ENCODE peak calls at places on chromosomes 16 and 17, in six cellular contexts. V, I, O, H, U and P are unnamed samples.

GRCh38 chr16:14462811-14463210 is 167.2 kb downstream of the PARN start:
- DNase-seq in V (peak), U (no peak), H (no peak), I (no peak), O (no peak), P (no peak)

GRCh38 chr16:58510097-58510775 is 5.1 kb upstream of the SETD6 start:
- DNase-seq in O (no peak), I (no peak), V (no peak), U (no peak), H (no peak), P (no peak)

GRCh38 chr16:56520251-56520577 is 390 bp upstream of the BBS2 start:
- DNase-seq in V (no peak), U (no peak), O (no peak), H (no peak), I (no peak), P (no peak)

GRCh38 chr17:76866774-76867577 is 1.2 kb upstream of the MGAT5B start:
- DNase-seq in I (no peak), U (no peak), H (no peak), O (no peak), V (peak), P (no peak)

GRCh38 chr17:76820523-76820922 is 47.7 kb upstream of the MGAT5B start:
- DNase-seq in U (no peak), H (peak), I (no peak), O (no peak), V (no peak), P (peak)

GRCh38 chr17:41666336-41666680 is 22.4 kb upstream of the EIF1 start:
- DNase-seq in U (peak), O (peak), I (peak), V (peak), H (peak), P (peak)

GRCh38 chr17:40490289-40490853 is 11.1 kb downstream of the TNS4 start:
- DNase-seq in V (peak), U (peak), I (no peak), H (peak), O (peak), P (peak)

GRCh38 chr16:30185683-30186421 is 2.5 kb downstream of the CORO1A start:
- DNase-seq in H (no peak), O (peak), I (peak), V (no peak), U (no peak), P (peak)

GRCh38 chr16:49637933-49638695 is 217.8 kb downstream of the ZNF423 start:
- DNase-seq in H (no peak), V (no peak), U (no peak), O (no peak), I (no peak), P (no peak)

GRCh38 chr17:6413073-6413472 is 21.8 kb downstream of the AIPL1 start:
- DNase-seq in U (peak), H (peak), I (no peak), O (no peak), V (peak), P (peak)

GRCh38 chr16:88779406-88780099 is 5.5 kb downstream of the PIEZO1 start:
- DNase-seq in H (no peak), O (no peak), U (no peak), I (no peak), V (no peak), P (no peak)

GRCh38 chr16:89557230-89557935 is 3.1 kb upstream of the RPL13 start:
- DNase-seq in H (no peak), O (peak), U (no peak), I (peak), V (peak), P (peak)

GRCh38 chr16:88512728-88513674 is 57.2 kb upstream of the ZC3H18 start:
- DNase-seq in I (no peak), O (no peak), U (no peak), H (no peak), V (no peak), P (no peak)

GRCh38 chr16:57604177-57604576 is 24.3 kb upstream of the ADGRG1 start:
- DNase-seq in V (no peak), O (no peak), U (no peak), H (no peak), I (no peak), P (no peak)

GRCh38 chr16:50539822-50540710 is 8.1 kb upstream of the NKD1 start:
- DNase-seq in O (no peak), H (no peak), U (no peak), V (no peak), I (no peak), P (no peak)

GRCh38 chr17:1516403-1517161 is at the start of gene INPP5K:
- DNase-seq in O (peak), U (peak), H (peak), V (peak), I (peak), P (peak)

GRCh38 chr17:40416671-40417070 is 1.0 kb downstream of the TOP2A start:
- DNase-seq in U (no peak), H (no peak), O (no peak), V (no peak), I (no peak), P (no peak)

GRCh38 chr16:9053006-9053601 is 38.3 kb upstream of the HAPSTR1 start:
- DNase-seq in V (peak), H (no peak), O (no peak), U (peak), I (no peak), P (peak)

GRCh38 chr16:4026854-4027253 is 89.4 kb downstream of the ADCY9 start:
- DNase-seq in O (no peak), V (no peak), I (no peak), U (no peak), H (no peak), P (no peak)

GRCh38 chr17:56824503-56824902 is 9.2 kb downstream of the C17orf67 start:
- DNase-seq in H (no peak), V (no peak), U (no peak), I (no peak), O (no peak), P (no peak)

GRCh38 chr17:62626719-62627218 is 701 bp upstream of the MRC2 start:
- DNase-seq in V (peak), O (no peak), U (no peak), I (no peak), H (peak), P (no peak)

GRCh38 chr17:70855401-70856054 is 686.2 kb downstream of the KCNJ2 start:
- DNase-seq in I (no peak), V (peak), O (no peak), H (peak), U (peak), P (no peak)

GRCh38 chr16:19497181-19497580 is 24.7 kb downstream of the GDE1 start:
- DNase-seq in O (no peak), U (no peak), I (no peak), V (no peak), H (no peak), P (no peak)